ENCODE peak calls at places on chromosomes 16 and 17, in five cellular contexts. D, P, O, I and B are unnamed samples.

GRCh38 chr17:64599187-64599676 is 62.9 kb downstream of the SMURF2 start:
- DNase-seq in D (no peak), P (peak; percentile 32), O (no peak), I (no peak), B (no peak)

GRCh38 chr17:13476722-13477121 is 125.0 kb downstream of the HS3ST3A1 start:
- DNase-seq in D (no peak), P (no peak), O (no peak), I (no peak), B (no peak)

GRCh38 chr17:50129303-50129945 is 536 bp downstream of the SAMD14 start:
- DNase-seq in D (peak; percentile 83), P (no peak), O (no peak), I (no peak), B (no peak)

GRCh38 chr16:26195225-26195624 is 503.5 kb downstream of the HS3ST4 start:
- DNase-seq in D (no peak), P (no peak), O (no peak), I (no peak), B (no peak)

GRCh38 chr17:63333869-63334268 is 112.2 kb downstream of the CYB561 start:
- DNase-seq in D (no peak), P (no peak), O (no peak), I (no peak), B (peak; percentile 22)

GRCh38 chr17:77546772-77547201 is 406.0 kb downstream of the SEC14L1 start:
- DNase-seq in D (peak; percentile 94), P (no peak), O (no peak), I (no peak), B (no peak)

GRCh38 chr16:82091225-82091624 is 56.2 kb downstream of the HSD17B2 start:
- DNase-seq in D (no peak), P (no peak), O (no peak), I (peak; percentile 24), B (no peak)

GRCh38 chr16:27444015-27444414 is 42.0 kb downstream of the IL21R start:
- DNase-seq in D (no peak), P (no peak), O (no peak), I (no peak), B (no peak)

GRCh38 chr17:2068589-2069051 is 13.7 kb downstream of the HIC1 start:
- DNase-seq in D (peak; percentile 90), P (no peak), O (peak; percentile 89), I (no peak), B (no peak)

GRCh38 chr16:57528499-57529323 is 7.7 kb downstream of the CCDC102A start:
- DNase-seq in D (peak; percentile 84), P (peak; percentile 71), O (peak; percentile 78), I (no peak), B (no peak)

GRCh38 chr17:51045616-51046526 is 74.8 kb downstream of the SPAG9 start:
- DNase-seq in D (no peak), P (no peak), O (no peak), I (no peak), B (no peak)

GRCh38 chr17:81291662-81292061 is 3.4 kb downstream of the SLC38A10 start:
- DNase-seq in D (peak; percentile 84), P (peak; percentile 83), O (peak; percentile 92), I (no peak), B (no peak)

GRCh38 chr17:68296217-68297140 is 5.2 kb downstream of the ARSG start:
- DNase-seq in D (no peak), P (peak; percentile 49), O (no peak), I (no peak), B (peak; percentile 96)

GRCh38 chr16:26863971-26864370 is 202.8 kb upstream of the C16orf82 start:
- DNase-seq in D (no peak), P (no peak), O (no peak), I (no peak), B (no peak)

GRCh38 chr17:42709561-42709960 is 27.2 kb downstream of the CNTNAP1 start:
- DNase-seq in D (no peak), P (no peak), O (no peak), I (no peak), B (no peak)

GRCh38 chr17:57985675-57985974 is 2.4 kb downstream of the VEZF1 start:
- DNase-seq in D (no peak), P (no peak), O (no peak), I (no peak), B (no peak)
- H3K4me3 ChIP-seq in D (peak overlapping the region; percentile 85), P (no peak overlapping the region), O (no peak overlapping the region), I (peak overlapping the region; percentile 38), B (no peak overlapping the region)

GRCh38 chr17:44557653-44558285 is 485 bp downstream of the FZD2 start:
- DNase-seq in D (peak; percentile 45), P (peak; percentile 36), O (peak; percentile 86), I (no peak), B (no peak)

GRCh38 chr17:44561237-44561623 is 3.9 kb downstream of the FZD2 start:
- DNase-seq in D (no peak), P (no peak), O (no peak), I (no peak), B (no peak)

GRCh38 chr17:44558349-44559287 is 1.3 kb downstream of the FZD2 start:
- DNase-seq in D (no peak), P (no peak), O (no peak), I (no peak), B (no peak)

GRCh38 chr17:44556854-44557606 is at the start of gene FZD2:
- DNase-seq in D (peak; percentile 85), P (peak; percentile 73), O (peak; percentile 93), I (peak; percentile 94), B (peak; percentile 39)

GRCh38 chr17:44559288-44560249 is 2.3 kb downstream of the FZD2 start:
- DNase-seq in D (no peak), P (no peak), O (no peak), I (no peak), B (no peak)
- TF ChIP-seq CTCF in D (no peak), P (no peak), O (no peak), I (no peak), B (no peak)

DNA sequence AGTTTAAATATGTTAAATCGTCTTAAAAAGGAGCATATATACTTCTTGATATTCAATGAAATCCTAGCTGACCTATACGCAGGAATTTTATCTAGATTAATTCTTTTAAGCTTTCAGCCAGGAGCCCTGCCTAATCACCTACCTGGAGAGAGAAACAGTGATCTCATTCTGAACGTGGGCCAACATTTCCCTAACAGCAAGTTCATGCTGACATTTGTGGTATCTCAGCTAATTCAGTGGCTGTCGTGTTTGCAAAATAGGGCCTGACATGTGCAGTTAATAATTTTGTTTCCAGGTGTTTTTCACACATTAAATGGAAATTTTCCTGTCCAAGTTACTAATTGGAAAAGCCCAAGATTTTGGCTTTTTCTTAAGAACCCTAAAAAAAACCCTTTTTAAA is 17.4 kb downstream of the KRT24 start:
- DNase-seq in D (no peak), P (peak; percentile 52), O (no peak), I (no peak), B (peak; percentile 66)
- H3K4me3 ChIP-seq in D (no peak overlapping the region), P (no peak overlapping the region), O (no peak overlapping the region), I (no peak overlapping the region), B (no peak overlapping the region)

DNA sequence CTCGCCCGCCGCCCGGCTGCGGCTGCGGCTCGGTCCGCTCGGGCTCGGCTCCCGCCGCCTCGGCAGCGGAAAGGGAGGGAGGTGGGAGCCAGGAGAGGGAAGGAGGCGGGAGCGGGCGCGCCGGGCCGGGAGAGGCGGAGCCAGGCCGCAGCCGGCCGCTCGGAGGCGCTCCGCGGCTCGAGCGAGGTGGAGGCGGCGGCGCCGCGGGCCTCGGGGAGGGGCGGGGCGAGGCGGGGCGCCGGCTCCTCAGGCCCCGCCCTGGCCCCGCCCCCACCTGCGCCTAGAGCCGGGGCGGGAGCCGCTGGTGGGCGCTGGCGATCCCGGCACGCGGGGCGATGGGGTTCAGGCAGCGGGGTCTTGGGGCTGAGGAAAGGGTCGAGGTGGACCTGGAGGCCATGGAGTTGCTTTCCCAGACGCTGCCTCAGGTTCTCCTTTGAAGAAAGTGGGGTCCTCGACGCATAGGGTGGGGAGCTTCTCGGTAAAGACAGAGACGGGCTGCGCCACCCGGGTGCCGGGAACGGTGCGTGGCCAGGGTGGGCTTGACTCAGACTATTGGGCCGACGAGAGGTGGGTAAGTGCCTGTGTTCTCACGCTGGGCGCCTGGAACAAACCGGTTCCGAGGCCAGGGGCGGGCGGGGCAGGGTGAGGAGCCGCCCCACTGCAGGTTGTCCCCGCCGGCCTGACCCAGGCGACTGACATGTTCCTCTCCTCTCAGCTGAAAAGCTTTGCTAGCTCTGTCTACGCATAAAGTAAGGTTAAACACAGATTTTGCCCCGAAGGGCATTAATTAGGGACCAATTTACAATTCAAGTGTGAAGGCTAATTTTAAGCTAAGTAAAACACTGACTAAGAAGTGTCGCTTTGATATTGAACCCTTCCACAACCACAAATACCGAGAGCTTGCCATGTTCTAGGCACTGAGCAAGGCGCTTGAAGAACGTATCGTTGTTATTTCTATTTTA is at the start of gene CMTM4:
- DNase-seq in D (peak; percentile 86), P (peak; percentile 91), O (peak; percentile 95), I (no peak), B (no peak)
- TF ChIP-seq CTCF in D (peak; percentile 34), P (no peak), O (no peak), I (peak; percentile 2), B (peak; percentile 59)

GRCh38 chr17:72519598-72519936 is 398.7 kb downstream of the SOX9 start:
- DNase-seq in D (no peak), P (no peak), O (no peak), I (no peak), B (no peak)
- H3K4me3 ChIP-seq in D (no peak overlapping the region), P (no peak overlapping the region), O (no peak overlapping the region), I (no peak overlapping the region), B (no peak overlapping the region)